ENCODE peak calls at places on chromosomes 6 and 20, in four cellular contexts. One of them, this sample, is unnamed.

GRCh38 chr6:123803862-123804681 is at the start of gene NKAIN2:
- DNase-seq in endodermal cell: peak
- DNase-seq in mesenchymal stem cell: peak
- DNase-seq in endothelial cell of umbilical vein: peak
- DNase-seq in this sample: peak

GRCh38 chr6:5851261-5851757 is 155.4 kb downstream of the NRN1 start:
- DNase-seq in endothelial cell of umbilical vein: peak
- DNase-seq in endodermal cell: peak
- DNase-seq in mesenchymal stem cell: peak
- DNase-seq in this sample: no peak

GRCh38 chr20:53550590-53551187 is 43.0 kb downstream of the ZNF217 start:
- DNase-seq in endodermal cell: no peak
- DNase-seq in endothelial cell of umbilical vein: no peak
- DNase-seq in mesenchymal stem cell: no peak
- DNase-seq in this sample: no peak

GRCh38 chr20:31675828-31676533 is 38.3 kb downstream of the COX4I2 start:
- DNase-seq in endodermal cell: no peak
- DNase-seq in endothelial cell of umbilical vein: peak
- DNase-seq in mesenchymal stem cell: peak
- DNase-seq in this sample: no peak

GRCh38 chr20:11235058-11235457 is 561.3 kb upstream of the JAG1 start:
- DNase-seq in endodermal cell: peak
- DNase-seq in endothelial cell of umbilical vein: peak
- DNase-seq in mesenchymal stem cell: peak
- DNase-seq in this sample: no peak

GRCh38 chr20:11952621-11953020 is 34.9 kb downstream of the BTBD3 start:
- DNase-seq in endothelial cell of umbilical vein: no peak
- DNase-seq in mesenchymal stem cell: no peak
- DNase-seq in endodermal cell: no peak
- DNase-seq in this sample: no peak

GRCh38 chr6:143536866-143537691 is 25.6 kb upstream of the FUCA2 start:
- DNase-seq in endothelial cell of umbilical vein: peak
- DNase-seq in endodermal cell: peak
- DNase-seq in mesenchymal stem cell: peak
- DNase-seq in this sample: peak

GRCh38 chr6:35359744-35360348 is 17.5 kb downstream of the PPARD start:
- DNase-seq in endodermal cell: no peak
- DNase-seq in mesenchymal stem cell: peak
- DNase-seq in endothelial cell of umbilical vein: no peak
- DNase-seq in this sample: no peak

GRCh38 chr6:7000825-7001777 is 106.7 kb upstream of the RREB1 start:
- DNase-seq in endothelial cell of umbilical vein: no peak
- DNase-seq in mesenchymal stem cell: no peak
- DNase-seq in endodermal cell: no peak
- DNase-seq in this sample: no peak

GRCh38 chr6:43968110-43968965 is 158.9 kb downstream of the MRPL14 start:
- DNase-seq in mesenchymal stem cell: no peak
- DNase-seq in endothelial cell of umbilical vein: no peak
- DNase-seq in endodermal cell: peak
- DNase-seq in this sample: peak

GRCh38 chr6:13531956-13532355 is 42.4 kb upstream of the SIRT5 start:
- DNase-seq in mesenchymal stem cell: no peak
- DNase-seq in endothelial cell of umbilical vein: no peak
- DNase-seq in endodermal cell: peak
- DNase-seq in this sample: no peak

GRCh38 chr6:148175511-148176188 is 167.0 kb upstream of the SASH1 start:
- DNase-seq in endothelial cell of umbilical vein: no peak
- DNase-seq in endodermal cell: no peak
- DNase-seq in mesenchymal stem cell: no peak
- DNase-seq in this sample: no peak

GRCh38 chr6:110421749-110422443 is 6.5 kb upstream of the DDO start:
- DNase-seq in endothelial cell of umbilical vein: no peak
- DNase-seq in endodermal cell: no peak
- DNase-seq in mesenchymal stem cell: no peak
- DNase-seq in this sample: no peak

GRCh38 chr20:47888351-47888750 is 103.1 kb upstream of the SULF2 start:
- DNase-seq in endodermal cell: no peak
- DNase-seq in mesenchymal stem cell: no peak
- DNase-seq in endothelial cell of umbilical vein: no peak
- DNase-seq in this sample: no peak

GRCh38 chr6:104943781-104944180 is 13.1 kb upstream of the LIN28B start:
- DNase-seq in mesenchymal stem cell: peak
- DNase-seq in endothelial cell of umbilical vein: peak
- DNase-seq in endodermal cell: no peak
- DNase-seq in this sample: peak

GRCh38 chr20:36847710-36848040 is 28.3 kb upstream of the TLDC2 start:
- DNase-seq in endodermal cell: no peak
- DNase-seq in mesenchymal stem cell: peak
- DNase-seq in endothelial cell of umbilical vein: no peak
- DNase-seq in this sample: no peak

GRCh38 chr20:36830791-36831691 is 44.9 kb upstream of the TLDC2 start:
- DNase-seq in endothelial cell of umbilical vein: peak
- DNase-seq in endodermal cell: no peak
- DNase-seq in mesenchymal stem cell: no peak
- DNase-seq in this sample: no peak

GRCh38 chr20:3771552-3772058 is 4.1 kb upstream of the ADISSP start:
- DNase-seq in endodermal cell: no peak
- DNase-seq in mesenchymal stem cell: no peak
- DNase-seq in endothelial cell of umbilical vein: no peak
- DNase-seq in this sample: no peak

GRCh38 chr6:29762781-29763214 is 39.6 kb downstream of the HLA-F start:
- DNase-seq in endothelial cell of umbilical vein: no peak
- DNase-seq in endodermal cell: peak
- DNase-seq in mesenchymal stem cell: no peak
- DNase-seq in this sample: no peak

GRCh38 chr6:31094389-31094881 is 17.9 kb downstream of the C6orf15 start:
- DNase-seq in endodermal cell: peak
- DNase-seq in mesenchymal stem cell: no peak
- DNase-seq in endothelial cell of umbilical vein: peak
- DNase-seq in this sample: no peak
- H3K4me3 ChIP-seq in endodermal cell: no peak
- H3K4me3 ChIP-seq in mesenchymal stem cell: no peak
- H3K4me3 ChIP-seq in endothelial cell of umbilical vein: no peak
- H3K4me3 ChIP-seq in this sample: no peak

GRCh38 chr20:57480444-57481152 is 44.3 kb downstream of the CTCFL start:
- DNase-seq in mesenchymal stem cell: no peak
- DNase-seq in endothelial cell of umbilical vein: no peak
- DNase-seq in endodermal cell: peak
- DNase-seq in this sample: no peak
- H3K4me3 ChIP-seq in mesenchymal stem cell: no peak
- H3K4me3 ChIP-seq in endothelial cell of umbilical vein: no peak
- H3K4me3 ChIP-seq in endodermal cell: no peak
- H3K4me3 ChIP-seq in this sample: no peak

DNA sequence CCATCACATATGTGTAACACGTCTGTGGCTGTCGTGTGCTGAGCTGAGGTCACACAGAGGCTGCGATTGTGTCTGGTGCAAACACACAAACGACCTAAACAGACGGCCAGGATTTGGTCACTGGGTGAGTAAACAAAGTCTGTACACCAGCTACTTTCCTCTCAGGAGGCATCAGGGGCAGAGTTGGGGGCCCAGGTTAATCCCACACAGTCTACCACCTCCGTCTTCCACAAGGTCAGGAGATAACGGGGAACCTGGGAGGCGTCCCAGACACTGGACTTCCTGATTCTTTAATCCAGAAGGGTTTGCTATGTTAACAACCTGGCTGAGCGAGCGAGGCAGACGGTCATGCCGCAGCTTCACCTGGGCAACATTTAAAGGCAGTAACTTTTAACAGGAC is 1.5 kb downstream of the DACT2 start:
- DNase-seq in mesenchymal stem cell: no peak
- DNase-seq in endothelial cell of umbilical vein: no peak
- DNase-seq in endodermal cell: peak
- DNase-seq in this sample: no peak
- H3K4me3 ChIP-seq in mesenchymal stem cell: no peak
- H3K4me3 ChIP-seq in endothelial cell of umbilical vein: no peak
- H3K4me3 ChIP-seq in endodermal cell: peak
- H3K4me3 ChIP-seq in this sample: no peak

GRCh38 chr20:62409935-62410741 is 3.1 kb upstream of the CABLES2 start:
- DNase-seq in mesenchymal stem cell: peak
- DNase-seq in endothelial cell of umbilical vein: peak
- DNase-seq in endodermal cell: peak
- DNase-seq in this sample: peak
- H3K4me3 ChIP-seq in mesenchymal stem cell: no peak
- H3K4me3 ChIP-seq in endothelial cell of umbilical vein: no peak
- H3K4me3 ChIP-seq in endodermal cell: no peak
- H3K4me3 ChIP-seq in this sample: no peak

DNA sequence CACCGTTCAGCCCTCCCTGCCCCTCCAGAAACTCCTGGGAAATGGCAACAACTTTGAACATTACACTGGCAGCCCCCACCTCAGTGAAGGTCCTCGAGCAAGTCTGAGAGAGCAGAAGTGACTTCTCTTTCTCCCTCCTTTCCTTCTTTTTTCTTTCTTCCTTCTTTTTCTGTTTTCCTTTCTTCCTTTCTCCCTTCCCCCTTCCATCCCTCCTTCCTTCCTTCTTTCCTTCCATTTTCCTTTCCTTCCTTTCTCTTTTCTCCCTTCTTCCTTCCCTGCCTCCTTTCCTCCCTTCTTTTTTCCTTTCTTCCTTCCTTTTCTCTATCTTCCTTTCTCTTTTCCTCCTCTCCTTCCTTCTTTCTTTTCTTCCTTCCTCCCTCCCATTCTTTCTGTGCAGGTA is 162.7 kb downstream of the UNC5CL start:
- DNase-seq in endodermal cell: no peak
- DNase-seq in mesenchymal stem cell: no peak
- DNase-seq in endothelial cell of umbilical vein: no peak
- DNase-seq in this sample: no peak
- H3K4me3 ChIP-seq in endodermal cell: no peak
- H3K4me3 ChIP-seq in mesenchymal stem cell: no peak
- H3K4me3 ChIP-seq in endothelial cell of umbilical vein: no peak
- H3K4me3 ChIP-seq in this sample: no peak

GRCh38 chr6:52498538-52499017 is 78.3 kb downstream of the TRAM2 start:
- DNase-seq in mesenchymal stem cell: no peak
- DNase-seq in endothelial cell of umbilical vein: no peak
- DNase-seq in endodermal cell: peak
- DNase-seq in this sample: no peak
- H3K4me3 ChIP-seq in mesenchymal stem cell: no peak
- H3K4me3 ChIP-seq in endothelial cell of umbilical vein: no peak
- H3K4me3 ChIP-seq in endodermal cell: no peak
- H3K4me3 ChIP-seq in this sample: no peak

GRCh38 chr20:25281541-25281991 is 33.7 kb downstream of the PYGB start:
- DNase-seq in endodermal cell: no peak
- DNase-seq in mesenchymal stem cell: no peak
- DNase-seq in endothelial cell of umbilical vein: no peak
- DNase-seq in this sample: peak
- H3K4me3 ChIP-seq in endodermal cell: no peak
- H3K4me3 ChIP-seq in mesenchymal stem cell: no peak
- H3K4me3 ChIP-seq in endothelial cell of umbilical vein: no peak
- H3K4me3 ChIP-seq in this sample: no peak

GRCh38 chr6:45156075-45156474 is 172.1 kb upstream of the RUNX2 start:
- DNase-seq in mesenchymal stem cell: no peak
- DNase-seq in endodermal cell: no peak
- DNase-seq in endothelial cell of umbilical vein: peak
- DNase-seq in this sample: no peak
- H3K4me3 ChIP-seq in mesenchymal stem cell: no peak
- H3K4me3 ChIP-seq in endodermal cell: no peak
- H3K4me3 ChIP-seq in endothelial cell of umbilical vein: no peak
- H3K4me3 ChIP-seq in this sample: no peak

This sample was measured in BE2C.